ENCODE peak calls at places on chromosomes 6 and 20, in eight cellular contexts. H is IMR-90, J is upper lobe of left lung, Q is AG04449, N is kidney, G is tibial artery, E is transverse colon, W is GM23338. T is an unnamed sample.
A peak's percentile ranks its signal among the peaks of the same experiment; 100 is the strongest.

GRCh38 chr20:31827059-31827458 is 7.9 kb downstream of the MYLK2 start:
- DNase-seq in H (no peak), J (no peak), Q (no peak), N (no peak), G (no peak), E (no peak), W (no peak), T (no peak)

GRCh38 chr20:62707981-62708521 is 585 bp upstream of the NTSR1 start:
- DNase-seq in H (no peak), J (peak; percentile 54), Q (no peak), N (no peak), G (no peak), E (no peak), W (peak; percentile 87), T (no peak)

GRCh38 chr20:5513975-5514516 is 197.3 kb upstream of the PROKR2 start:
- DNase-seq in H (peak; percentile 49), J (no peak), Q (no peak), N (no peak), G (no peak), E (peak; percentile 49), W (no peak), T (peak; percentile 39)

GRCh38 chr6:154187203-154187602 is 148.2 kb downstream of the OPRM1 start:
- DNase-seq in H (no peak), J (no peak), Q (no peak), N (no peak), G (no peak), E (no peak), W (no peak), T (no peak)

GRCh38 chr6:140979642-140980091 is 1153.1 kb upstream of the GJE1 start:
- DNase-seq in H (peak; percentile 89), J (no peak), Q (peak; percentile 87), N (no peak), G (peak; percentile 75), E (no peak), W (no peak), T (peak; percentile 85)

GRCh38 chr6:110196874-110197273 is 16.6 kb downstream of the CDC40 start:
- DNase-seq in H (no peak), J (no peak), Q (no peak), N (no peak), G (no peak), E (no peak), W (no peak), T (no peak)

GRCh38 chr6:106114492-106114891 is 28.4 kb downstream of the PRDM1 start:
- DNase-seq in H (no peak), J (no peak), Q (no peak), N (no peak), G (no peak), E (no peak), W (no peak), T (no peak)

GRCh38 chr6:163383912-163384311 is 30.6 kb upstream of the QKI start:
- DNase-seq in H (peak; percentile 21), J (no peak), Q (no peak), N (no peak), G (no peak), E (no peak), W (no peak), T (peak; percentile 33)

GRCh38 chr20:17721802-17722486 is 22.2 kb downstream of the BANF2 start:
- DNase-seq in H (no peak), J (no peak), Q (no peak), N (no peak), G (no peak), E (peak; percentile 30), W (peak; percentile 29), T (peak; percentile 10)

GRCh38 chr20:20814685-20815084 is 102.2 kb upstream of the RALGAPA2 start:
- DNase-seq in H (no peak), J (no peak), Q (no peak), N (no peak), G (no peak), E (no peak), W (peak; percentile 93), T (peak; percentile 4)

GRCh38 chr6:136608991-136609390 is 58.8 kb upstream of the MAP7 start:
- DNase-seq in H (peak; percentile 94), J (no peak), Q (peak; percentile 79), N (no peak), G (no peak), E (no peak), W (no peak), T (peak; percentile 84)

GRCh38 chr6:160015778-160016684 is 47.1 kb downstream of the IGF2R start:
- DNase-seq in H (no peak), J (no peak), Q (no peak), N (no peak), G (no peak), E (no peak), W (no peak), T (no peak)

GRCh38 chr6:114862809-114863208 is 520.0 kb upstream of the HS3ST5 start:
- DNase-seq in H (no peak), J (no peak), Q (no peak), N (no peak), G (no peak), E (no peak), W (no peak), T (peak; percentile 0)

GRCh38 chr6:1612902-1613301 is 3.2 kb downstream of the FOXC1 start:
- DNase-seq in H (peak; percentile 93), J (no peak), Q (no peak), N (no peak), G (no peak), E (no peak), W (no peak), T (peak; percentile 80)

GRCh38 chr6:89724981-89725380 is 86.4 kb upstream of the LYRM2 start:
- DNase-seq in H (no peak), J (no peak), Q (no peak), N (no peak), G (no peak), E (no peak), W (peak; percentile 50), T (no peak)

GRCh38 chr20:55567826-55568225 is 437.5 kb downstream of the CBLN4 start:
- DNase-seq in H (no peak), J (no peak), Q (no peak), N (no peak), G (no peak), E (no peak), W (no peak), T (no peak)

GRCh38 chr6:163423696-163424095 is 9.2 kb downstream of the QKI start:
- DNase-seq in H (peak; percentile 31), J (no peak), Q (no peak), N (no peak), G (no peak), E (no peak), W (no peak), T (no peak)

DNA sequence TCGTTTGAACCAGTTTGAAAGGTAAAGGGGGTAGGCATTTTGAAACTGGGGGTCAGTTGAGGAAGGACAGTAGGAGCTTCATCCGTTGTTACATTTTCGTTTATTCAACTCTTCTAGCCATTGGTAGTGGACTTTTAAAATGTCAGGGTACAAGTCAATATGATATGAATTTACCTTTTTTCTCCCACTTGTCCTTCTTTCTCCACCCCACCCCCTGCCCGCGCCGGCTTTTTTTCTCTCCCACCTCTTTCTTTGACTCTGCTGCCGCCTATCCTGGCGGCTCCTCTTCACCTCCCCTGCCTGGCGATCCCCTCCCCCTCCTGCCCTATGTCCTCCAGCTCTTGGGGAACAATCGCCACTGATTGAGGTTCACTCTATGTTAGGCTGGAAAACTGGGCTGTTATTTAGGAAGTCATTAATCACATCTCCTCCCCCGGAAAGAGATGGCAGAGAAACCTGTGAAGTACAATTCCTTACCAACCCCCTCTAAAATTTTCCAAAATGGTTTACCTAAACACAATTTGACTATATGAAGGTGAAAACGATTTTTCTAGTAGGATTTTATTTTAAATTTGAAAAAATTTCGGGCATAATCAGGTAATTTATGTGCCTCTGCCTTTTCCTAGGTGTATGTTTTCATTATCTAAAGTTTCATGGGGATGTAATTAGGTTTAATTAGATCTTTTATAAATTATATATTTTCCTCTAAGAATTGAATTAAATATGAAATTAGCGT is 812 bp upstream of the LIN28B start:
- DNase-seq in H (no peak), J (no peak), Q (no peak), N (no peak), G (no peak), E (no peak), W (peak; percentile 94), T (no peak)
- H3K4me3 ChIP-seq in H (no peak overlapping the region), J (no peak overlapping the region), Q (no peak overlapping the region), N (no peak overlapping the region), G (no peak overlapping the region), E (no peak overlapping the region), W (peak overlapping the region; percentile 57), T (no peak overlapping the region)

DNA sequence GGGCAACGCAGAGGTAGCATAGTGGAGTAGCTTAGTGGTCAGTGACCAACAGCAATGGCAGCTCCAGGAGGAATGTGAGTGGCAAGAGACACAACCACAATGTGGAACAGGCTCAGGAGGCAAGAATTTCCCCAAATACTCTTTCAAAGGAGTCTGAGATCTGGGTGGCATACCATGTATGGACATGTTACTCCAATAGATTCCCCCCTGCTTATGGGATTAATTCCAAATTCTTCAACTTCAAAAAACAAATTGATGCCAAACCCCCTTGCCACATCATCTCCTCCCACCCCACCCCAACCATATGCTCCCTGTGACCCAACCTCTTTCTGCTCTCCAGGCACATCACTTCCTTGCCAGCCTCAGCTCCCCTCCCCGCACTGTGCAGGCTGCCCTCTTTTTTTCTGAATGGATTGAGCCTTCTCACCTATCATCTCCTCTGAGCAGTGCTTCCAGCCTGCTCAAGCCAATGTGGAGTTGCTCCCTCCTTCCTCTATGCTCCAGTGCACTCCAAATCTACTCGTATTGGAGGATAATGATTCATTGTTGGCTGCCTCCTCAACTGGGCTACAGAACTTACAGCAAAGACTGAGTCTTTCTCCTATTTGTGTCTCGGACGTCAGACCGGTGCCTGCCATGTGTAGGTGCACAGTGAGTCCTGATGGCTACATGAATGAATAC is 93.0 kb upstream of the CEP85L start:
- DNase-seq in H (peak; percentile 33), J (no peak), Q (peak; percentile 73), N (no peak), G (no peak), E (no peak), W (no peak), T (peak; percentile 68)
- TF ChIP-seq CTCF in H (no peak), J (no peak), Q (no peak), N (no peak), G (no peak), E (no peak), W (no peak), T (no peak)

DNA sequence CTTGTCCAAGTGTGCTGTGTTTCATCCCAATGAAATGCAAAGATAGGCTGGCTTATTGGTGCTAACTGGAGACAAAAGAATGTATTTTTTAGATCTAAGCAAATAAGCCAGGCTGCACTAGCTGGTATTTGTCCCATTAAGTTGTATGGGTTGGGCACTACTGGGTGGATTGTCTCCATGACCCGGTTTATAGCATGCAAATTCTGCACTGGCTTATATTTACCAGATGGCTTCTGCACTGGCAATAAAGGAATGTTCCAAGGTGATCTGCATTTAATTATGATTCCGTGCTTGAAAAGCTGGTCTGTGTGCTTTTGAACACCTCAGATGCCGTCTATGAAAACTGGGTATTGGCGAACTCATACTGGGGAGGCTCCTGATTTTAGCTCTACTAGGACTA is 61.4 kb upstream of the MOCS1 start:
- DNase-seq in H (no peak), J (no peak), Q (no peak), N (no peak), G (no peak), E (peak; percentile 15), W (no peak), T (no peak)
- H3K4me3 ChIP-seq in H (no peak overlapping the region), J (no peak overlapping the region), Q (no peak overlapping the region), N (no peak overlapping the region), G (no peak overlapping the region), E (no peak overlapping the region), W (no peak overlapping the region), T (no peak overlapping the region)

DNA sequence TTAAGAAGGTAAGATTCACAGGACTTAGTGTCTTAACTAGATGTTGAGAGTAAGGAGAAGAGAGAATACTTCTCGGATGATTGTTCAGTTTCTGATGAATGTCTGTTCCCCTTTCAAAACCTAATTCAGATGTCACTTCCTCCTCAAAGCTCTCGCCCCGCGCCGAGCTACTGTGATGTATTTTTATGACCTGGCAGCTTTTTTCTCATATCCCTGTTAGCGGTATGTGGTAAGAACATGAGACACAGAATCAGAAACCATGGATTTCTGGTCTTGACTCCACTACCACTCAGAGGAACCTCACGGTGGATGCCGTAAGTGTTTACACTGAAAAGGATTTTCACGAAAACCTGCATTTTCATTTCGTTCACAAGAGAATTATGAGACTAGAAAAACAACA is 48.4 kb downstream of the CEP43 start:
- DNase-seq in H (no peak), J (no peak), Q (no peak), N (no peak), G (no peak), E (peak; percentile 39), W (no peak), T (no peak)
- TF ChIP-seq CTCF in H (no peak), J (no peak), Q (no peak), N (no peak), G (no peak), E (no peak), W (no peak), T (no peak)

T was measured in fibroblast of mammary gland.